ENCODE peak calls at places on chromosomes 4 and X, in eight cellular contexts. L is transverse colon, M is GM10248, I is psoas muscle, E is heart right ventricle, U is GM06990, Q is epithelial cell of esophagus, O is neural progenitor cell. B is an unnamed sample.

GRCh38 chr4:140020457-140021361 is 133.3 kb downstream of the MAML3 start:
- DNase-seq in L (no peak), M (no peak), I (no peak), E (no peak), U (no peak), Q (no peak), O (no peak), B (no peak)

GRCh38 chrX:22999696-23000223 is at the start of gene DDX53:
- DNase-seq in L (no peak), M (no peak), I (no peak), E (no peak), U (no peak), Q (no peak), O (no peak), B (no peak)

GRCh38 chr4:147334478-147334877 is 146.4 kb upstream of the EDNRA start:
- DNase-seq in L (no peak), M (no peak), I (no peak), E (no peak), U (no peak), Q (peak), O (no peak), B (no peak)

GRCh38 chr4:68416591-68416990 is 30.7 kb upstream of the TMPRSS11E start:
- DNase-seq in L (no peak), M (no peak), I (no peak), E (no peak), U (no peak), Q (peak), O (no peak), B (no peak)

GRCh38 chrX:24988314-24988713 is 27.5 kb downstream of the ARX start:
- DNase-seq in L (no peak), M (no peak), I (no peak), E (no peak), U (no peak), Q (no peak), O (no peak), B (no peak)

GRCh38 chr4:125847518-125847917 is 532.8 kb downstream of the FAT4 start:
- DNase-seq in L (no peak), M (no peak), I (no peak), E (no peak), U (no peak), Q (no peak), O (no peak), B (no peak)

GRCh38 chrX:65894138-65894537 is 145.7 kb downstream of the VSIG4 start:
- DNase-seq in L (peak), M (no peak), I (no peak), E (no peak), U (peak), Q (peak), O (peak), B (no peak)

GRCh38 chr4:30350288-30350687 is 369.9 kb upstream of the PCDH7 start:
- DNase-seq in L (no peak), M (no peak), I (no peak), E (no peak), U (no peak), Q (no peak), O (no peak), B (no peak)

GRCh38 chr4:114180481-114180880 is 201.0 kb upstream of the ARSJ start:
- DNase-seq in L (no peak), M (no peak), I (no peak), E (peak), U (no peak), Q (peak), O (peak), B (peak)

GRCh38 chrX:41303013-41303412 is 30.9 kb upstream of the DDX3X start:
- DNase-seq in L (no peak), M (no peak), I (no peak), E (no peak), U (no peak), Q (peak), O (no peak), B (no peak)

GRCh38 chr4:57137261-57137660 is 27.1 kb upstream of the IGFBP7 start:
- DNase-seq in L (no peak), M (no peak), I (no peak), E (no peak), U (no peak), Q (no peak), O (no peak), B (no peak)

GRCh38 chrX:13048265-13048664 is 3.8 kb upstream of the FAM9C start:
- DNase-seq in L (no peak), M (no peak), I (no peak), E (no peak), U (no peak), Q (peak), O (no peak), B (no peak)

GRCh38 chr4:84573738-84574720 is 8.9 kb upstream of the CDS1 start:
- DNase-seq in L (no peak), M (no peak), I (no peak), E (no peak), U (no peak), Q (peak), O (no peak), B (no peak)

GRCh38 chr4:70559924-70560323 is 32.1 kb upstream of the AMBN start:
- DNase-seq in L (no peak), M (no peak), I (no peak), E (no peak), U (no peak), Q (no peak), O (no peak), B (no peak)

GRCh38 chrX:42604302-42604701 is 173.7 kb downstream of the PPP1R2C start:
- DNase-seq in L (no peak), M (no peak), I (no peak), E (no peak), U (no peak), Q (no peak), O (no peak), B (no peak)

DNA sequence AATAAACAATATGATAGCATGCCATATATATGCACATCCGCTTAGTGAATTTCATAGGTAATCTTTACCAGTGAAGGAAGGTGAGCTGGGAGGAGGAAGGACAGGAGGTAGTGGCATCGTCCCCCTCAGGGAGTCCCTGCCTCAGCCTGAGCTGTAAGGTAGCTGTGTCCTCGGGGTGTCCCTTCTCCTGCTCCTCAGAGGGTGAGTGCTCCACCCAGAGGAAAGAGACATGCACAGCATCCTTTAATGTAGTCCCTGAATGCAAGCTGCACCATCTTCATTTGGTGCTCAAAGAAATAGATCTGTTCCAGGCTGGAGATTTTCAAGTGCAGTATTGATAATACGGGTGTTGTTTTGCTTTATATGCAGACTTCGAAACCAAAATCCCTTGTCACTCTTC is 330.4 kb upstream of the SFRP2 start:
- DNase-seq in L (no peak), M (no peak), I (no peak), E (no peak), U (no peak), Q (peak), O (peak), B (no peak)
- TF ChIP-seq CTCF in L (no peak), M (peak), I (no peak), E (no peak), U (peak), Q (peak), O (peak), B (no peak)

DNA sequence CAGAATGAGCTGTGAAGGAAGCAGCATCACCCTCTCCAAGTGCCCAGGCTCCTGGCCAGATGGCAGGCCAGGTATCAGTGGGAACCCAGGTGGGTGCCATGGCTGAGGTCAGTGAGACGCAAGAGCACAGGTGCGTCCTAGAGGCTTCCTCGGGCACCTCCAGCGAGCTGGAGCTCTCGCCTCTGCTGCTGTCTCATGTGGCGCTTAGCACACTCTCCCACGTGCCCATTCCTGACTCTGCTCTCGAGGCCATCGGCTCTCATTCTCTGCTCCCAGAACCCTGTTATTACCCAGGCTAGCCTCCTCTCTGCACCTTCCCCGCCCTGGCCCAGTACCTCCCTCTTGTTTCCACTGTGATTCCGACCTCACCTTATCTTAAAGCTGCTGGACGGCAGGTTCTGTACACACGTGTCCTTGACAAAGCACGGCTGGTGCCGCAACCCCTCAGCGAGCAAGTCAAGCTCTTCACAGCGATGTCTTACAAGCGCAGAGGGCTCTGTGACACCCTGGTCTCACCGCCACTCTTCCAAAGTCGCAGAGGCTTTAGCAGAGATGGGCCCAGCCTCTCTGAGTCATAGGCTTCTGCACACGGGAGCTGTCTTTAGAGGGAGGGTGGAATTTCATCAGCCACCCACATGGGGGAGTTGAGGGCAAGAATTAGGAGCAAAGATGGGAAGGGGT is 15.4 kb upstream of the MSANTD1 start:
- DNase-seq in L (no peak), M (no peak), I (no peak), E (no peak), U (no peak), Q (peak), O (no peak), B (no peak)
- TF ChIP-seq CTCF in L (no peak), M (no peak), I (no peak), E (no peak), U (no peak), Q (no peak), O (no peak), B (no peak)

GRCh38 chr4:11634283-11634682 is 205.6 kb upstream of the HS3ST1 start:
- DNase-seq in L (peak), M (no peak), I (no peak), E (no peak), U (no peak), Q (peak), O (no peak), B (no peak)
- TF ChIP-seq CTCF in L (no peak), M (no peak), I (no peak), E (no peak), U (no peak), Q (peak), O (no peak), B (no peak)

DNA sequence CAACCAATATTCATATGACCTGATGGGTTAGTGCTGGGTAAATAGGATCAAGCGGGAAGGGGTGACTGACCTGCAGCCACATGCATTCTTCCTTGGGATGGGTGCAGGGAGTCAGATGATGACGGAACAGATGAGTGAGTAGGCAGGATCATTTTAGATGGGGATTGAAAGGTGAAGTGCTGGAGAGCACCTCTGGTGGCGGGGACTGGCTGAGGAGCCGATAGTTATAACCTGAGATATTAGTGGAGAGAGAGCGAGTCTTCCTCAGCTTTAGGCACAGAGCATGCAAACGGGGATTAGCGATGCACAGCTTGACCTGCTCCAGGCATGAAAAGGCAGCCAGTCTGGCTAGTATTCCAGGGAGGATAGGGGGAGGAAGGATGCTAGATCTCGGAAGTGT is 99.1 kb downstream of the AFF1 start:
- DNase-seq in L (no peak), M (no peak), I (no peak), E (no peak), U (no peak), Q (no peak), O (peak), B (no peak)
- TF ChIP-seq CTCF in L (no peak), M (no peak), I (peak), E (no peak), U (no peak), Q (peak), O (peak), B (no peak)

DNA sequence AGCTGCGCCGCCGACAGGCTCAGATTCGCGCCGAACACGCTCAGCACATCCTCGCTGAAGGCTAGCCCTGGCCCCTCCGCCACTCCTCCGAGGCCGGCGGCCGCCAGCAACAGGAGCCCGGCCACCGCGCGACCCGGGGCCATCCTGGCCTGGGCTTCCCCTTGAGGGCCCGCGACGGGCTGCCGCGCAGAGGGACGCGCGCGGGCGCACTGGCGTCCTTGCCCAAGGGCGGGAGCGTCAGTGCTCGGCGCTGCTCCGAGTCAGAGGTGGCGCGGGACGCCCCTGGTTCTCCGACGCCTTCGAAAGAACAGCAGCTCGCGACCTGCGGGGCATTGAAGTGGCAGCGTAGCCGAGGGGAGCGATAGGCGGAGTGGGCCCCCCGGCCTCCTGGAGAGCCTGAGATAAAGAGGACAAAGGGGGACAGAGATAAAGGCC is 745 bp downstream of the SLC39A8 start:
- DNase-seq in L (peak), M (peak), I (peak), E (peak), U (peak), Q (no peak), O (peak), B (peak)
- TF ChIP-seq CTCF in L (no peak), M (no peak), I (no peak), E (no peak), U (no peak), Q (peak), O (no peak), B (no peak)

B was measured in nephron progenitor cell.